ENCODE peak calls at places on chromosomes 6 and 20, in nine cellular contexts. R, I, P, J, B, L, H, N and Y are unnamed samples.

GRCh38 chr6:99308788-99309187 is 40.7 kb downstream of the FAXC start:
- DNase-seq in R (no peak), I (no peak), P (no peak), J (no peak), B (no peak), L (no peak), H (no peak), N (no peak), Y (no peak)

GRCh38 chr6:145241039-145241438 is 494.3 kb downstream of the EPM2A start:
- DNase-seq in R (no peak), I (no peak), P (no peak), J (no peak), B (no peak), L (no peak), H (no peak), N (no peak), Y (no peak)

GRCh38 chr6:46102123-46102522 is 27.7 kb upstream of the ENPP4 start:
- DNase-seq in R (no peak), I (no peak), P (no peak), J (no peak), B (no peak), L (no peak), H (no peak), N (no peak), Y (no peak)

GRCh38 chr20:53707341-53708102 is 113.9 kb upstream of the ZNF217 start:
- DNase-seq in R (no peak), I (no peak), P (no peak), J (no peak), B (no peak), L (no peak), H (no peak), N (peak; percentile 35), Y (no peak)

GRCh38 chr6:16179970-16180431 is 51.1 kb downstream of the MYLIP start:
- DNase-seq in R (no peak), I (peak; percentile 55), P (no peak), J (peak; percentile 77), B (no peak), L (peak; percentile 98), H (no peak), N (peak; percentile 22), Y (no peak)

GRCh38 chr6:113735487-113735886 is 121.7 kb upstream of the MARCKS start:
- DNase-seq in R (no peak), I (no peak), P (no peak), J (no peak), B (no peak), L (peak; percentile 33), H (no peak), N (no peak), Y (no peak)

GRCh38 chr20:4195499-4195898 is 180.1 kb upstream of the RNF24 start:
- DNase-seq in R (no peak), I (no peak), P (no peak), J (no peak), B (no peak), L (peak; percentile 35), H (no peak), N (no peak), Y (no peak)

GRCh38 chr6:38517005-38517404 is 122.7 kb downstream of the BTBD9 start:
- DNase-seq in R (no peak), I (no peak), P (no peak), J (no peak), B (no peak), L (no peak), H (no peak), N (no peak), Y (no peak)

GRCh38 chr6:21188505-21189223 is 404.9 kb upstream of the SOX4 start:
- DNase-seq in R (no peak), I (peak; percentile 81), P (no peak), J (no peak), B (no peak), L (peak; percentile 19), H (no peak), N (no peak), Y (peak; percentile 44)

GRCh38 chr6:97215157-97215769 is 67.8 kb downstream of the MMS22L start:
- DNase-seq in R (no peak), I (peak; percentile 16), P (no peak), J (no peak), B (peak; percentile 24), L (peak; percentile 43), H (no peak), N (no peak), Y (no peak)

GRCh38 chr20:32638848-32639247 is 34.9 kb downstream of the C20orf203 start:
- DNase-seq in R (no peak), I (no peak), P (no peak), J (no peak), B (no peak), L (no peak), H (no peak), N (no peak), Y (no peak)

GRCh38 chr6:168000198-168001036 is 2.9 kb downstream of the KIF25 start:
- DNase-seq in R (no peak), I (no peak), P (no peak), J (no peak), B (no peak), L (no peak), H (no peak), N (no peak), Y (no peak)